ENCODE peak calls at places on chromosomes 5 and 9, in nine cellular contexts. T, D, N, G, K, M, Z, I and Q are unnamed samples.

GRCh38 chr9:130336027-130336595 is 70.6 kb downstream of the HMCN2 start:
- DNase-seq in N (no peak), D (no peak), I (no peak), T (no peak), K (no peak), G (no peak), Z (no peak), M (no peak), Q (no peak)

GRCh38 chr5:28725001-28725400 is 1686.6 kb upstream of the CDH9 start:
- DNase-seq in G (no peak), M (no peak), T (no peak), K (no peak), I (no peak), D (no peak), N (no peak), Z (no peak), Q (no peak)

GRCh38 chr9:93297659-93298497 is 113.9 kb downstream of the WNK2 start:
- DNase-seq in Z (no peak), M (no peak), D (peak; percentile 58), K (no peak), T (no peak), G (no peak), N (no peak), I (peak; percentile 70), Q (peak; percentile 58)

GRCh38 chr5:109644829-109645228 is 44.9 kb upstream of the MAN2A1 start:
- DNase-seq in K (no peak), D (no peak), M (no peak), Z (no peak), G (no peak), N (no peak), I (no peak), T (no peak), Q (no peak)

GRCh38 chr5:133952729-133953567 is 15.5 kb downstream of the C5orf15 start:
- DNase-seq in D (no peak), I (no peak), Z (no peak), G (peak; percentile 26), T (peak; percentile 21), K (no peak), M (no peak), N (no peak), Q (peak; percentile 87)

GRCh38 chr9:7315746-7316457 is 483.7 kb downstream of the DMAC1 start:
- DNase-seq in Z (no peak), K (no peak), N (no peak), M (no peak), G (no peak), D (no peak), T (no peak), I (no peak), Q (no peak)

GRCh38 chr9:17688834-17689233 is 110.0 kb downstream of the SH3GL2 start:
- DNase-seq in T (no peak), Z (no peak), K (no peak), D (no peak), M (no peak), G (no peak), N (no peak), I (no peak), Q (no peak)

GRCh38 chr5:73612799-73613198 is 13.2 kb upstream of the ARHGEF28 start:
- DNase-seq in G (no peak), Z (no peak), M (no peak), D (no peak), I (no peak), K (no peak), N (no peak), T (no peak), Q (no peak)

GRCh38 chr9:116791314-116791713 is 104.2 kb downstream of the TRIM32 start:
- DNase-seq in T (no peak), M (no peak), I (no peak), G (no peak), D (no peak), K (no peak), N (no peak), Z (no peak), Q (no peak)

GRCh38 chr5:115456539-115456938 is 88.0 kb downstream of the FEM1C start:
- DNase-seq in T (peak; percentile 35), K (no peak), Z (no peak), N (no peak), G (no peak), D (no peak), M (no peak), I (no peak), Q (no peak)
- H3K4me1 ChIP-seq in T (peaks cover 2% of the 10 kb centered on the region), K (peaks cover 18% of the 10 kb centered on the region), Z (no peaks in the 10 kb centered on the region), N (no peaks in the 10 kb centered on the region), G (peaks cover 13% of the 10 kb centered on the region), D (peaks cover 12% of the 10 kb centered on the region), M (no peaks in the 10 kb centered on the region), I (peaks cover 37% of the 10 kb centered on the region), Q (no peaks in the 10 kb centered on the region)

GRCh38 chr5:83720805-83721431 is at the start of gene HAPLN1:
- DNase-seq in D (no peak), G (no peak), M (no peak), I (no peak), N (no peak), Z (no peak), T (no peak), K (no peak), Q (no peak)
- H3K27ac ChIP-seq in D (no peak within 1 kb of the TSS), G (peak within 1 kb of the TSS; percentile 10), M (no peak within 1 kb of the TSS), I (no peak within 1 kb of the TSS), N (peak within 1 kb of the TSS; percentile 27), Z (no peak within 1 kb of the TSS), T (peak within 1 kb of the TSS; percentile 52), K (no peak within 1 kb of the TSS), Q (no peak within 1 kb of the TSS)

DNA sequence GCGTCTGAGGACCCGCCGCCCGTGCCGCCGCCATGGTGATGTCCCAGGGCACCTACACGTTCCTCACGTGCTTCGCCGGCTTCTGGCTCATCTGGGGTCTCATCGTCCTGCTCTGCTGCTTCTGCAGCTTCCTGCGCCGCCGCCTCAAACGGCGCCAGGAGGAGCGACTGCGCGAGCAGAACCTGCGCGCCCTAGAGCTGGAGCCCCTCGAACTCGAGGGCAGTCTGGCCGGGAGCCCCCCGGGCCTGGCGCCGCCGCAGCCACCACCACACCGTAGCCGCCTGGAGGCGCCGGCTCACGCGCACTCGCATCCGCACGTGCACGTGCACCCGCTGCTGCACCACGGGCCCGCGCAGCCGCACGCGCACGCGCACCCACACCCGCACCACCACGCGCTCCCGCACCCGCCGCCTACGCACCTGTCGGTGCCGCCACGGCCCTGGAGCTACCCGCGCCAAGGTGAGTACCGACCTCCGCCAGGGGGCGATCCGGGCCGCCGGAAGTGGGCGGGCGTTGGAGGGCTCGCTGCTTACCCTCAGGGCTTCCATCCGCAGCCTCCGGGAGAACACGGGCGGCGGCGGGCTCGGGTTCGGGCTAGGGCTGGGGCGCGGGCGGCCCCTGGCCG is 8.5 kb downstream of the PRR7 start:
- DNase-seq in Z (no peak), D (peak; percentile 98), N (peak; percentile 71), K (peak; percentile 90), G (peak; percentile 85), M (peak; percentile 81), T (peak; percentile 93), I (no peak), Q (peak; percentile 90)
- TF ChIP-seq POLR2AphosphoS5 in Z (no peak), D (peak; percentile 80), N (no peak), K (peak; percentile 50), G (peak; percentile 53), M (peak; percentile 34), T (peak; percentile 25), I (no peak), Q (peak; percentile 46)

GRCh38 chr5:50710838-50711237 is 44.4 kb downstream of the PARP8 start:
- DNase-seq in M (no peak), I (no peak), Z (no peak), K (no peak), N (no peak), D (no peak), G (no peak), T (no peak), Q (no peak)
- H3K4me1 ChIP-seq in M (no peaks in the 10 kb centered on the region), I (peaks cover 8% of the 10 kb centered on the region), Z (peaks cover 3% of the 10 kb centered on the region), K (peaks cover 9% of the 10 kb centered on the region), N (no peaks in the 10 kb centered on the region), D (peaks cover 80% of the 10 kb centered on the region), G (peaks cover 16% of the 10 kb centered on the region), T (peaks cover 3% of the 10 kb centered on the region), Q (no peaks in the 10 kb centered on the region)

GRCh38 chr5:34584165-34584564 is 72.0 kb upstream of the RAI14 start:
- DNase-seq in G (no peak), D (no peak), M (no peak), I (no peak), K (no peak), T (no peak), Z (no peak), N (no peak), Q (no peak)

GRCh38 chr5:34580983-34581382 is 75.1 kb upstream of the RAI14 start:
- DNase-seq in I (no peak), G (no peak), T (no peak), N (no peak), K (no peak), D (no peak), Z (no peak), M (no peak), Q (no peak)

GRCh38 chr5:34583167-34583566 is 73.0 kb upstream of the RAI14 start:
- DNase-seq in I (no peak), Z (no peak), K (no peak), M (no peak), N (no peak), G (no peak), D (no peak), T (no peak), Q (no peak)

GRCh38 chr5:34585601-34586104 is 70.5 kb upstream of the RAI14 start:
- DNase-seq in D (no peak), I (no peak), N (no peak), T (no peak), M (no peak), K (peak; percentile 61), Z (peak; percentile 57), G (no peak), Q (no peak)

DNA sequence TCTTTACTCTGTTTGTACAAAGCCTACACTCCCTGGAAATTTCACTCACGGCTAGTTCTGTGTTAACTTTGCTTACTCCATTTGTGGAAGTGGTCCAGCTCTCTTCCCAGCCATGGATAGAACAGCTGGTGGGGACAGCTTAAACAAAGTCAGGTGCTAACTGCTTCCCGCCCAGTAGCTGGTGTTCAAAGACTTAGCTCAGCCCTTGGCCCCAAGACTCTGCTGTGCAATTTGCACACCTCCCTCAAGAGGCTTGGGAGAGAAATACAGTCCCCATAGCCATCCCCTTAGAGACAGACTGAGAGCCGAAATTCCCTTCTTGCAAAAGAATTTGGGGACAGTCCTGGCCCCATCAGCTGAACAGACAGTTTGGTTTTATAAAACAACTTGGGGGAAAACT is 73.8 kb upstream of the RAI14 start:
- DNase-seq in I (no peak), G (no peak), N (peak; percentile 27), Z (no peak), T (no peak), M (no peak), D (no peak), K (no peak), Q (no peak)
- H3K27ac ChIP-seq in I (no peak overlapping the region), G (no peak overlapping the region), N (no peak overlapping the region), Z (no peak overlapping the region), T (no peak overlapping the region), M (no peak overlapping the region), D (no peak overlapping the region), K (no peak overlapping the region), Q (no peak overlapping the region)

DNA sequence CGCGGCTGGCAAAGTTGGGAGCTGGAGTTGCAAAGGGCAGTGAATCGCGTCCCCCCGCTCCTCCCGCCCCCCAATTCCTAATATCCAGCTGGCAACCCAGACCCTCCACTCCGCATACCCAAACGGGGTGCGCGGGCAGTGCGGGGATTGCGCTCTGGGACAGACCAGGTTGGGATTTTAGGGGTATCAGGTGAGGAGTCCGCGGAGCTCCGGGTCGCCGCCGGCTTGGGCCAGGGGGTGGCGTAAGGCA is 553 bp downstream of the IQGAP2 start:
- DNase-seq in G (no peak), T (no peak), K (no peak), Z (no peak), I (no peak), M (no peak), D (no peak), N (peak; percentile 65), Q (no peak)
- TF ChIP-seq POLR2AphosphoS5 in G (no peak), T (no peak), K (no peak), Z (no peak), I (no peak), M (no peak), D (no peak), N (no peak), Q (no peak)

GRCh38 chr5:78808818-78809217 is 160.2 kb upstream of the LHFPL2 start:
- DNase-seq in G (no peak), Z (no peak), T (no peak), I (no peak), D (no peak), N (no peak), M (no peak), K (no peak), Q (no peak)
- H3K4me1 ChIP-seq in G (no peaks in the 10 kb centered on the region), Z (no peaks in the 10 kb centered on the region), T (no peaks in the 10 kb centered on the region), I (no peaks in the 10 kb centered on the region), D (no peaks in the 10 kb centered on the region), N (no peaks in the 10 kb centered on the region), M (peaks cover 2% of the 10 kb centered on the region), K (no peaks in the 10 kb centered on the region), Q (no peaks in the 10 kb centered on the region)